ENCODE peak calls at places on chromosomes 6 and 20, in six cellular contexts. One of them, this sample, is unnamed.

GRCh38 chr6:137850137-137850714 is 16.8 kb upstream of the TNFAIP3 start:
- DNase-seq in islet precursor cell: no peak
- DNase-seq in tibial artery: no peak
- DNase-seq in hepatic stellate cell: no peak
- DNase-seq in ovary: no peak
- DNase-seq in GDM1: no peak
- DNase-seq in this sample: no peak

GRCh38 chr6:112773217-112773616 is 426.1 kb downstream of the RFPL4B start:
- DNase-seq in hepatic stellate cell: no peak
- DNase-seq in islet precursor cell: no peak
- DNase-seq in ovary: no peak
- DNase-seq in GDM1: no peak
- DNase-seq in tibial artery: no peak
- DNase-seq in this sample: no peak

GRCh38 chr20:48025061-48025515 is 239.8 kb upstream of the SULF2 start:
- DNase-seq in ovary: peak; percentile 89
- DNase-seq in islet precursor cell: peak; percentile 84
- DNase-seq in tibial artery: peak; percentile 48
- DNase-seq in GDM1: no peak
- DNase-seq in hepatic stellate cell: no peak
- DNase-seq in this sample: peak; percentile 27

GRCh38 chr20:21518292-21518991 is 4.6 kb upstream of the NKX2-2 start:
- DNase-seq in GDM1: no peak
- DNase-seq in tibial artery: no peak
- DNase-seq in islet precursor cell: no peak
- DNase-seq in hepatic stellate cell: no peak
- DNase-seq in ovary: no peak
- DNase-seq in this sample: no peak

GRCh38 chr6:29014729-29015608 is 9.9 kb upstream of the ZNF311 start:
- DNase-seq in GDM1: no peak
- DNase-seq in hepatic stellate cell: no peak
- DNase-seq in ovary: no peak
- DNase-seq in islet precursor cell: no peak
- DNase-seq in tibial artery: no peak
- DNase-seq in this sample: no peak

GRCh38 chr6:13614126-13614925 is 809 bp upstream of the NOL7 start:
- DNase-seq in GDM1: no peak
- DNase-seq in tibial artery: peak; percentile 40
- DNase-seq in islet precursor cell: peak; percentile 81
- DNase-seq in ovary: no peak
- DNase-seq in hepatic stellate cell: peak; percentile 31
- DNase-seq in this sample: peak; percentile 53

GRCh38 chr20:38315290-38315966 is 11.5 kb downstream of the BPI start:
- DNase-seq in islet precursor cell: no peak
- DNase-seq in tibial artery: no peak
- DNase-seq in hepatic stellate cell: peak; percentile 27
- DNase-seq in GDM1: no peak
- DNase-seq in ovary: no peak
- DNase-seq in this sample: no peak

GRCh38 chr6:3263091-3263490 is 4.3 kb downstream of the PSMG4 start:
- DNase-seq in GDM1: no peak
- DNase-seq in tibial artery: no peak
- DNase-seq in hepatic stellate cell: no peak
- DNase-seq in ovary: no peak
- DNase-seq in islet precursor cell: peak; percentile 36
- DNase-seq in this sample: no peak

GRCh38 chr20:20462185-20462584 is 94.3 kb downstream of the INSM1 start:
- DNase-seq in islet precursor cell: no peak
- DNase-seq in GDM1: no peak
- DNase-seq in ovary: no peak
- DNase-seq in tibial artery: no peak
- DNase-seq in hepatic stellate cell: no peak
- DNase-seq in this sample: no peak

GRCh38 chr6:101722991-101723579 is 329.6 kb downstream of the GRIK2 start:
- DNase-seq in GDM1: no peak
- DNase-seq in tibial artery: no peak
- DNase-seq in ovary: no peak
- DNase-seq in islet precursor cell: no peak
- DNase-seq in hepatic stellate cell: peak; percentile 1
- DNase-seq in this sample: no peak

GRCh38 chr20:61120595-61121515 is 131.2 kb upstream of the CDH4 start:
- DNase-seq in GDM1: peak; percentile 7
- DNase-seq in hepatic stellate cell: no peak
- DNase-seq in tibial artery: peak; percentile 36
- DNase-seq in ovary: no peak
- DNase-seq in islet precursor cell: peak; percentile 83
- DNase-seq in this sample: peak; percentile 64

GRCh38 chr6:109794201-109794926 is 103.3 kb downstream of the FIG4 start:
- DNase-seq in hepatic stellate cell: no peak
- DNase-seq in ovary: no peak
- DNase-seq in tibial artery: no peak
- DNase-seq in GDM1: no peak
- DNase-seq in islet precursor cell: no peak
- DNase-seq in this sample: no peak

GRCh38 chr6:107767637-107768036 is 56.5 kb downstream of the SCML4 start:
- DNase-seq in hepatic stellate cell: no peak
- DNase-seq in ovary: no peak
- DNase-seq in GDM1: no peak
- DNase-seq in tibial artery: no peak
- DNase-seq in islet precursor cell: peak; percentile 60
- DNase-seq in this sample: no peak

GRCh38 chr20:62799873-62800272 is 3.6 kb downstream of the MRGBP start:
- DNase-seq in hepatic stellate cell: no peak
- DNase-seq in ovary: no peak
- DNase-seq in islet precursor cell: no peak
- DNase-seq in GDM1: no peak
- DNase-seq in tibial artery: no peak
- DNase-seq in this sample: no peak

GRCh38 chr6:40877362-40877761 is 161.7 kb downstream of the UNC5CL start:
- DNase-seq in tibial artery: no peak
- DNase-seq in GDM1: no peak
- DNase-seq in hepatic stellate cell: no peak
- DNase-seq in ovary: no peak
- DNase-seq in islet precursor cell: no peak
- DNase-seq in this sample: no peak

GRCh38 chr6:113458368-113459010 is 398.7 kb upstream of the MARCKS start:
- DNase-seq in islet precursor cell: no peak
- DNase-seq in hepatic stellate cell: no peak
- DNase-seq in tibial artery: no peak
- DNase-seq in ovary: no peak
- DNase-seq in GDM1: no peak
- DNase-seq in this sample: no peak

GRCh38 chr6:39602590-39603319 is 122.5 kb downstream of the KIF6 start:
- DNase-seq in tibial artery: no peak
- DNase-seq in GDM1: no peak
- DNase-seq in islet precursor cell: no peak
- DNase-seq in ovary: no peak
- DNase-seq in hepatic stellate cell: no peak
- DNase-seq in this sample: no peak

GRCh38 chr6:170028629-170029345 is 262.1 kb downstream of the DLL1 start:
- DNase-seq in tibial artery: peak; percentile 14
- DNase-seq in islet precursor cell: peak; percentile 44
- DNase-seq in ovary: peak; percentile 11
- DNase-seq in GDM1: no peak
- DNase-seq in hepatic stellate cell: no peak
- DNase-seq in this sample: no peak

GRCh38 chr6:52457096-52457495 is 37.0 kb downstream of the EFHC1 start:
- DNase-seq in islet precursor cell: no peak
- DNase-seq in ovary: no peak
- DNase-seq in hepatic stellate cell: no peak
- DNase-seq in GDM1: no peak
- DNase-seq in tibial artery: no peak
- DNase-seq in this sample: no peak

GRCh38 chr20:47753571-47754120 is 31.6 kb downstream of the SULF2 start:
- DNase-seq in GDM1: no peak
- DNase-seq in tibial artery: no peak
- DNase-seq in islet precursor cell: no peak
- DNase-seq in hepatic stellate cell: no peak
- DNase-seq in ovary: no peak
- DNase-seq in this sample: no peak

GRCh38 chr20:54350415-54350814 is 125.0 kb upstream of the DOK5 start:
- DNase-seq in hepatic stellate cell: no peak
- DNase-seq in islet precursor cell: no peak
- DNase-seq in ovary: no peak
- DNase-seq in GDM1: no peak
- DNase-seq in tibial artery: no peak
- DNase-seq in this sample: no peak

GRCh38 chr6:32839356-32839755 is 817 bp upstream of the TAP2 start:
- DNase-seq in islet precursor cell: no peak
- DNase-seq in tibial artery: no peak
- DNase-seq in hepatic stellate cell: no peak
- DNase-seq in ovary: no peak
- DNase-seq in GDM1: no peak
- DNase-seq in this sample: no peak

GRCh38 chr6:158322724-158323560 is 10.7 kb downstream of the TULP4 start:
- DNase-seq in islet precursor cell: no peak
- DNase-seq in hepatic stellate cell: peak; percentile 41
- DNase-seq in ovary: no peak
- DNase-seq in tibial artery: no peak
- DNase-seq in GDM1: no peak
- DNase-seq in this sample: no peak

GRCh38 chr20:24097506-24098245 is 109.1 kb upstream of the GGTLC1 start:
- DNase-seq in islet precursor cell: no peak
- DNase-seq in hepatic stellate cell: no peak
- DNase-seq in GDM1: no peak
- DNase-seq in tibial artery: no peak
- DNase-seq in ovary: no peak
- DNase-seq in this sample: no peak

GRCh38 chr20:52129611-52130010 is 62.0 kb downstream of the ZFP64 start:
- DNase-seq in tibial artery: no peak
- DNase-seq in GDM1: no peak
- DNase-seq in ovary: no peak
- DNase-seq in hepatic stellate cell: no peak
- DNase-seq in islet precursor cell: no peak
- DNase-seq in this sample: no peak

GRCh38 chr6:16851758-16852157 is 90.5 kb upstream of the ATXN1 start:
- DNase-seq in GDM1: no peak
- DNase-seq in islet precursor cell: no peak
- DNase-seq in hepatic stellate cell: no peak
- DNase-seq in ovary: no peak
- DNase-seq in tibial artery: no peak
- DNase-seq in this sample: peak; percentile 19

GRCh38 chr20:34525709-34526416 is 9.6 kb downstream of the DYNLRB1 start:
- DNase-seq in tibial artery: peak; percentile 85
- DNase-seq in hepatic stellate cell: peak; percentile 95
- DNase-seq in ovary: peak; percentile 83
- DNase-seq in islet precursor cell: peak; percentile 87
- DNase-seq in GDM1: no peak
- DNase-seq in this sample: no peak

GRCh38 chr20:62019144-62019805 is 46.4 kb downstream of the TAF4 start:
- DNase-seq in GDM1: no peak
- DNase-seq in tibial artery: no peak
- DNase-seq in ovary: peak; percentile 77
- DNase-seq in hepatic stellate cell: no peak
- DNase-seq in islet precursor cell: no peak
- DNase-seq in this sample: no peak

GRCh38 chr6:149454405-149454848 is 30.4 kb downstream of the ZC3H12D start:
- DNase-seq in GDM1: no peak
- DNase-seq in tibial artery: peak; percentile 96
- DNase-seq in ovary: peak; percentile 97
- DNase-seq in islet precursor cell: no peak
- DNase-seq in hepatic stellate cell: peak; percentile 92
- DNase-seq in this sample: no peak

GRCh38 chr6:152598858-152599537 is 38.2 kb downstream of the SYNE1 start:
- DNase-seq in islet precursor cell: peak; percentile 67
- DNase-seq in hepatic stellate cell: no peak
- DNase-seq in tibial artery: no peak
- DNase-seq in GDM1: no peak
- DNase-seq in ovary: no peak
- DNase-seq in this sample: no peak

GRCh38 chr6:116287668-116288282 is 8.0 kb upstream of the TSPYL1 start:
- DNase-seq in islet precursor cell: no peak
- DNase-seq in tibial artery: no peak
- DNase-seq in hepatic stellate cell: no peak
- DNase-seq in ovary: no peak
- DNase-seq in GDM1: no peak
- DNase-seq in this sample: peak; percentile 43

GRCh38 chr6:168469198-168469943 is 28.4 kb downstream of the SMOC2 start:
- DNase-seq in islet precursor cell: no peak
- DNase-seq in hepatic stellate cell: no peak
- DNase-seq in ovary: no peak
- DNase-seq in tibial artery: peak; percentile 43
- DNase-seq in GDM1: no peak
- DNase-seq in this sample: no peak

GRCh38 chr6:144286503-144287393 is 1.6 kb downstream of the UTRN start:
- DNase-seq in hepatic stellate cell: peak; percentile 82
- DNase-seq in islet precursor cell: peak; percentile 97
- DNase-seq in GDM1: peak; percentile 20
- DNase-seq in ovary: peak; percentile 75
- DNase-seq in tibial artery: peak; percentile 62
- DNase-seq in this sample: no peak

GRCh38 chr20:23326774-23327173 is 23.8 kb upstream of the NXT1 start:
- DNase-seq in islet precursor cell: no peak
- DNase-seq in GDM1: no peak
- DNase-seq in hepatic stellate cell: no peak
- DNase-seq in ovary: no peak
- DNase-seq in tibial artery: no peak
- DNase-seq in this sample: no peak

GRCh38 chr6:138517635-138518034 is 18.3 kb upstream of the NHSL1 start:
- DNase-seq in tibial artery: no peak
- DNase-seq in hepatic stellate cell: peak; percentile 59
- DNase-seq in GDM1: peak; percentile 24
- DNase-seq in ovary: no peak
- DNase-seq in islet precursor cell: peak; percentile 79
- DNase-seq in this sample: peak; percentile 79

GRCh38 chr20:44646023-44646640 is 5.4 kb downstream of the ADA start:
- DNase-seq in islet precursor cell: no peak
- DNase-seq in hepatic stellate cell: no peak
- DNase-seq in ovary: no peak
- DNase-seq in tibial artery: no peak
- DNase-seq in GDM1: peak; percentile 88
- DNase-seq in this sample: peak; percentile 93

GRCh38 chr6:170279977-170280688 is 10.7 kb downstream of the DLL1 start:
- DNase-seq in ovary: peak; percentile 77
- DNase-seq in hepatic stellate cell: peak; percentile 92
- DNase-seq in GDM1: no peak
- DNase-seq in tibial artery: no peak
- DNase-seq in islet precursor cell: no peak
- DNase-seq in this sample: peak; percentile 46

GRCh38 chr6:45430590-45431202 is 53.0 kb upstream of the SUPT3H start:
- DNase-seq in tibial artery: no peak
- DNase-seq in hepatic stellate cell: no peak
- DNase-seq in islet precursor cell: no peak
- DNase-seq in ovary: no peak
- DNase-seq in GDM1: no peak
- DNase-seq in this sample: no peak

GRCh38 chr6:110581682-110582081 is 105.3 kb upstream of the SLC22A16 start:
- DNase-seq in hepatic stellate cell: peak; percentile 9
- DNase-seq in islet precursor cell: no peak
- DNase-seq in tibial artery: no peak
- DNase-seq in ovary: no peak
- DNase-seq in GDM1: no peak
- DNase-seq in this sample: no peak

This sample was measured in MM.1S.